ENCODE peak calls at places on chromosomes 16 and 17, in nine cellular contexts. O is mammary epithelial cell; G is heart right ventricle; W is aorta; H is AG04450; B is sigmoid colon; D is CD4-positive, CD25-positive, alpha-beta regulatory T cell; K is GM12878; Y is right lobe of liver. E is an unnamed sample. For H3K27me3, the result is how much of the 10 kb centered on the place peaks cover.

GRCh38 chr16:84985079-84986065 is 26.0 kb downstream of the ZDHHC7 start:
- DNase-seq in W (no peak), D (no peak), O (peak), B (no peak), Y (no peak), G (no peak), H (peak), K (no peak), E (no peak)

GRCh38 chr16:69073181-69073669 is 32.2 kb upstream of the HAS3 start:
- DNase-seq in Y (no peak), O (peak), G (no peak), B (no peak), W (no peak), H (no peak), D (no peak), K (no peak), E (no peak)

GRCh38 chr17:27236710-27237315 is 57.1 kb upstream of the WSB1 start:
- DNase-seq in B (peak), D (peak), G (peak), K (no peak), Y (no peak), O (peak), H (peak), W (peak), E (peak)

GRCh38 chr16:77435240-77435819 is 496 bp upstream of the ADAMTS18 start:
- DNase-seq in H (no peak), D (no peak), Y (no peak), B (no peak), G (no peak), K (no peak), O (no peak), W (no peak), E (no peak)

GRCh38 chr16:70642633-70643032 is 3.7 kb upstream of the IL34 start:
- DNase-seq in Y (no peak), G (no peak), D (no peak), O (no peak), W (no peak), K (no peak), H (no peak), B (no peak), E (no peak)

GRCh38 chr16:56864910-56865309 is at the start of gene SLC12A3:
- DNase-seq in Y (no peak), K (no peak), O (no peak), W (no peak), H (no peak), D (no peak), B (no peak), G (no peak), E (peak)

GRCh38 chr16:83345846-83346245 is 461.9 kb upstream of the HSBP1 start:
- DNase-seq in Y (no peak), G (no peak), W (no peak), D (no peak), K (no peak), O (no peak), B (no peak), H (no peak), E (no peak)

GRCh38 chr17:44829558-44830358 is at the start of gene GJC1:
- DNase-seq in Y (peak), O (peak), D (no peak), K (no peak), W (peak), G (peak), B (peak), H (no peak), E (no peak)

GRCh38 chr16:24858219-24859041 is 12.7 kb downstream of the SLC5A11 start:
- DNase-seq in O (peak), W (peak), Y (peak), D (peak), K (no peak), G (peak), B (peak), H (no peak), E (peak)

GRCh38 chr17:63571632-63572310 is 21.5 kb downstream of the DCAF7 start:
- DNase-seq in G (no peak), H (peak), Y (no peak), W (no peak), D (no peak), O (peak), K (no peak), B (no peak), E (no peak)

GRCh38 chr17:34305606-34306005 is 13.6 kb upstream of the CCL8 start:
- DNase-seq in O (no peak), W (no peak), Y (no peak), K (no peak), B (no peak), D (no peak), G (no peak), H (no peak), E (no peak)

GRCh38 chr17:34862384-34862783 is 98.9 kb downstream of the CCT6B start:
- DNase-seq in G (no peak), W (no peak), O (no peak), H (no peak), D (no peak), B (no peak), Y (no peak), K (no peak), E (no peak)

GRCh38 chr17:65205655-65206054 is 68.5 kb downstream of the RGS9 start:
- DNase-seq in W (no peak), O (no peak), K (no peak), H (no peak), Y (no peak), G (no peak), B (no peak), D (no peak), E (no peak)

GRCh38 chr16:89334461-89334860 is 117.0 kb downstream of the ZNF778 start:
- DNase-seq in O (no peak), G (no peak), W (peak), K (no peak), B (no peak), Y (peak), D (no peak), H (no peak), E (no peak)

GRCh38 chr16:81901483-81901882 is 109.8 kb downstream of the SDR42E1 start:
- DNase-seq in H (no peak), B (peak), K (no peak), D (no peak), O (no peak), G (peak), W (no peak), Y (no peak), E (no peak)

GRCh38 chr16:58814348-58814801 is 80.3 kb upstream of the GOT2 start:
- DNase-seq in B (no peak), Y (peak), H (peak), G (peak), D (peak), K (no peak), O (peak), W (peak), E (peak)

GRCh38 chr17:69047368-69048263 is 13.1 kb downstream of the ABCA9 start:
- DNase-seq in D (no peak), K (no peak), W (peak), O (peak), H (peak), B (peak), Y (peak), G (peak), E (no peak)

GRCh38 chr16:4373909-4374742 is 2.5 kb downstream of the VASN start:
- DNase-seq in W (peak), B (peak), Y (peak), K (no peak), G (peak), O (peak), D (no peak), H (peak), E (no peak)

GRCh38 chr16:31258366-31258765 is 1.4 kb upstream of the ITGAM start:
- DNase-seq in B (no peak), O (no peak), K (no peak), D (no peak), Y (no peak), G (no peak), H (no peak), W (no peak), E (no peak)

GRCh38 chr17:77316191-77316641 is 175.4 kb downstream of the SEC14L1 start:
- DNase-seq in B (peak), H (no peak), Y (peak), O (peak), W (peak), G (no peak), D (no peak), K (no peak), E (no peak)

GRCh38 chr17:61846976-61847375 is 16.4 kb downstream of the BRIP1 start:
- DNase-seq in D (no peak), H (no peak), W (no peak), B (no peak), K (no peak), G (no peak), O (no peak), Y (no peak), E (no peak)
- H3K27me3 ChIP-seq in D (under half), H (under half), W (under half), B (under half), K (under half), G (under half), O (under half), Y (under half), E (under half)

GRCh38 chr16:2196981-2197511 is 641 bp upstream of the CASKIN1 start:
- DNase-seq in D (no peak), O (no peak), Y (no peak), G (no peak), W (no peak), H (no peak), B (no peak), K (no peak), E (no peak)
- H3K4me3 ChIP-seq in D (no peak), O (no peak), Y (no peak), G (no peak), W (peak), H (no peak), B (no peak), K (no peak), E (no peak)

DNA sequence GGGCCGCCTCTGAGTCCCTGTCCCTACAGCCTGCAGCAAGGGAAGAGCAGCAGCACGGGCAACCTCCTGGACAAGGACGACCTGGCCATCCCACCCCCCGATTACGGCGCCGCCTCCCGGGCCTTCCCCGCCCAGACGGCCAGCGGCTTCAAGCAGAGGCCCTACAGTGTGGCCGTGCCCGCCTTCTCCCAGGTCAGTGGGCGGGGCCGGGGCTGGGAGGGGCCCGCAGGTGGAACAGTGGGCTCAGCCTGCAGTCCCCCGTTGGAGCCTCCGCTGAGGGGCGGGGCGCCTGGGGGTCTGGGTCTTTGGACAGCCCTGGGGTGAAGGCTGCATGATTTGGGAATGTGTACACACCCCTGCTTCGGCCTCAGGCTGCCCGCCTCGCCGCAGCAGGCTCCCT is 58.6 kb upstream of the PVALEF start:
- DNase-seq in W (no peak), G (no peak), D (no peak), Y (no peak), K (no peak), B (no peak), O (no peak), H (no peak), E (no peak)
- H3K27me3 ChIP-seq in W (under half), G (under half), D (under half), Y (under half), K (under half), B (under half), O (under half), H (under half), E (under half)

DNA sequence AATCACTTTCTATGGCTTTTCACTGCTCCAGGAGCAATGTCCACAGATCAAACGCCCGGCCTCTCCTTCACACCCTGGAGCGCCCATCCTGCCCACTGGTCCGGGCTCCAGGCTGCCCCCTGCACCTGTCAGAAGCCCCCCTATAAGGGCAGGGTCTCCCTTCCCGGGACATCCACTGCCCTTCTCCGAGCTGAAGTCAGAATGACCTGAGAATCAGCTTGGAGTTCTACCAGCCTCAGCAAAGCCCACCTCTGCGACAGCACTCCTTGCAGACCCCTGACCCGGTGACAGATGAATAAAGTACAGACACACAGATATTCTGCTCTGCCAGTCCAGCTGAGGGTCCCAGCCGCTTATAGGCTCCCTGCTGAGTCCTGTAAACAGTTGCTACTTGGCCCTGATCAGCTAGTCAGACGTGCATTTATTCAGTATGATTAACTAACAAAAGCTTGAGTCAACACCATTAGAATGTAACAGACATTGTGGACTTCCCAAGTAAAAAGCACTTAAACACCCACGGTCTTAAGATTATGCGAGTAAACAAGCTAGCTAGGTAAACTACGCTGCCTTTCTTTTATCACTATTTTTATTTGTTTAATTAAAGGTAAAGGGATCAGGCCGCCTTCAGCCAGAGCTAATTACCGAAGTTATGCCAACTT is 4.8 kb downstream of the SLC7A5 start:
- DNase-seq in G (no peak), Y (no peak), O (no peak), K (no peak), D (no peak), W (no peak), H (no peak), B (no peak), E (no peak)
- H3K4me3 ChIP-seq in G (no peak), Y (no peak), O (peak), K (peak), D (peak), W (no peak), H (no peak), B (no peak), E (peak)

GRCh38 chr16:54284319-54284930 is 2.2 kb downstream of the IRX3 start:
- DNase-seq in K (no peak), D (no peak), W (no peak), H (no peak), B (no peak), G (no peak), Y (peak), O (peak), E (peak)

GRCh38 chr16:54286067-54286329 is 589 bp downstream of the IRX3 start:
- DNase-seq in K (no peak), D (no peak), W (no peak), Y (no peak), H (no peak), O (no peak), G (no peak), B (no peak), E (no peak)

GRCh38 chr16:54285414-54286066 is 1.0 kb downstream of the IRX3 start:
- DNase-seq in O (peak), B (no peak), G (peak), K (no peak), D (peak), H (no peak), Y (no peak), W (no peak), E (no peak)

GRCh38 chr16:54283735-54284318 is 2.8 kb downstream of the IRX3 start:
- DNase-seq in W (no peak), G (no peak), Y (no peak), O (peak), B (no peak), K (no peak), H (no peak), D (no peak), E (peak)

DNA sequence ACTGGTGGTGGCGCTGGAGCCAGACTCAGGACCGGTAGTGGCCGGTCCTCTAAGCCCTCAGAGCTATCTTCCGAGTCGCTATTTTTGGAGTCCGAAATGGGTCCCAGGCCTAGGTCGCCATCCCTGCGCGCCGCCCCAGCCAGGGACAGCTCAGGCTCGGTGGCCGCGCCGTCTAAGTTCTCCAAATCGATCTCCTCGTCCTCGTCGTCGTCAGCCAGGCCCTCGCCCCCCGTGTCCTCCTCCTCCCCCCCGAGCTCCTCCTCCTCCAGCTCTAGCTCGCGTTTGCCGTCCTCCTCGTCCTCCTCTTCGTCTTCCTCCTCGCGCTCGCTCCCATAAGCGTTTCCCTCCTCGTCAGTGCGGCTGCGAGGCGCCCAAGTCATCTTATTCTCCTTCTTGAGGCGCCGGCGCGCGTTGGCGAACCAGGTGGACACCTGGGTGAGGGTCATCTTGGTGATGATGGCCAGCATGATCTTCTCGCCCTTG is 1.6 kb downstream of the IRX3 start:
- DNase-seq in O (peak), Y (no peak), K (no peak), H (no peak), D (no peak), G (peak), W (no peak), B (no peak), E (no peak)
- H3K27me3 ChIP-seq in O (under half), Y (under half), K (under half), H (half or more), D (under half), G (under half), W (under half), B (half or more), E (under half)